ENCODE peak calls at places on chromosomes 7 and 10, in six cellular contexts. J is transverse colon, V is AG10803, A is left ventricle myocardium inferior, L is A549, K is GM12865. Y is an unnamed sample.

GRCh38 chr7:2632717-2633537 is 1.1 kb downstream of the TTYH3 start:
- DNase-seq in J (peak; percentile 65), V (peak; percentile 64), A (peak; percentile 63), L (peak; percentile 63), K (peak; percentile 33), Y (peak; percentile 65)

GRCh38 chr7:51263631-51264484 is 52.8 kb downstream of the COBL start:
- DNase-seq in J (peak; percentile 72), V (no peak), A (no peak), L (no peak), K (no peak), Y (no peak)

GRCh38 chr7:25260862-25261454 is 32.7 kb upstream of the NPVF start:
- DNase-seq in J (no peak), V (peak; percentile 64), A (no peak), L (no peak), K (peak; percentile 10), Y (peak; percentile 67)

GRCh38 chr7:155861480-155861868 is 49.2 kb upstream of the SHH start:
- DNase-seq in J (no peak), V (no peak), A (no peak), L (peak; percentile 42), K (no peak), Y (no peak)

GRCh38 chr10:110461530-110461929 is 36.2 kb upstream of the DUSP5 start:
- DNase-seq in J (no peak), V (no peak), A (no peak), L (no peak), K (no peak), Y (no peak)

GRCh38 chr10:103833731-103834365 is 21.5 kb downstream of the SH3PXD2A start:
- DNase-seq in J (peak; percentile 78), V (peak; percentile 45), A (peak; percentile 67), L (peak; percentile 76), K (no peak), Y (peak; percentile 86)

GRCh38 chr10:114649217-114649906 is 8.7 kb downstream of the ABLIM1 start:
- DNase-seq in J (no peak), V (no peak), A (no peak), L (no peak), K (no peak), Y (no peak)

GRCh38 chr7:116525298-116525912 is 569 bp downstream of the CAV1 start:
- DNase-seq in J (peak; percentile 43), V (no peak), A (peak; percentile 63), L (peak; percentile 45), K (peak; percentile 56), Y (peak; percentile 37)

GRCh38 chr10:8048281-8049008 is 6.0 kb upstream of the GATA3 start:
- DNase-seq in J (no peak), V (no peak), A (no peak), L (no peak), K (peak; percentile 53), Y (no peak)

GRCh38 chr7:12357508-12357907 is 46.2 kb downstream of the VWDE start:
- DNase-seq in J (no peak), V (no peak), A (no peak), L (no peak), K (peak; percentile 48), Y (no peak)

GRCh38 chr10:104327745-104328635 is 10.3 kb downstream of the ITPRIP start:
- DNase-seq in J (no peak), V (peak; percentile 81), A (no peak), L (peak; percentile 35), K (no peak), Y (peak; percentile 80)

GRCh38 chr7:71712653-71713180 is 580.8 kb downstream of the GALNT17 start:
- DNase-seq in J (no peak), V (no peak), A (no peak), L (no peak), K (no peak), Y (no peak)

GRCh38 chr10:21699575-21699974 is 165.5 kb downstream of the MLLT10 start:
- DNase-seq in J (no peak), V (no peak), A (no peak), L (no peak), K (no peak), Y (no peak)

GRCh38 chr10:84310470-84310869 is 17.9 kb upstream of the CCSER2 start:
- DNase-seq in J (no peak), V (no peak), A (no peak), L (peak; percentile 33), K (no peak), Y (peak; percentile 18)

GRCh38 chr10:102001435-102002068 is 54.4 kb downstream of the ARMH3 start:
- DNase-seq in J (no peak), V (no peak), A (no peak), L (no peak), K (peak; percentile 88), Y (no peak)

GRCh38 chr10:124029559-124029958 is 63.8 kb downstream of the CHST15 start:
- DNase-seq in J (no peak), V (no peak), A (no peak), L (no peak), K (no peak), Y (no peak)

GRCh38 chr7:151756866-151757265 is 120.0 kb downstream of the PRKAG2 start:
- DNase-seq in J (no peak), V (no peak), A (no peak), L (no peak), K (no peak), Y (no peak)

GRCh38 chr7:151754688-151755130 is 122.2 kb downstream of the PRKAG2 start:
- DNase-seq in J (no peak), V (no peak), A (no peak), L (no peak), K (no peak), Y (no peak)

GRCh38 chr7:151757274-151757673 is 119.6 kb downstream of the PRKAG2 start:
- DNase-seq in J (no peak), V (peak; percentile 74), A (no peak), L (no peak), K (no peak), Y (no peak)

GRCh38 chr7:151755131-151755787 is 121.7 kb downstream of the PRKAG2 start:
- DNase-seq in J (peak; percentile 37), V (peak; percentile 88), A (peak; percentile 43), L (no peak), K (no peak), Y (peak; percentile 23)

DNA sequence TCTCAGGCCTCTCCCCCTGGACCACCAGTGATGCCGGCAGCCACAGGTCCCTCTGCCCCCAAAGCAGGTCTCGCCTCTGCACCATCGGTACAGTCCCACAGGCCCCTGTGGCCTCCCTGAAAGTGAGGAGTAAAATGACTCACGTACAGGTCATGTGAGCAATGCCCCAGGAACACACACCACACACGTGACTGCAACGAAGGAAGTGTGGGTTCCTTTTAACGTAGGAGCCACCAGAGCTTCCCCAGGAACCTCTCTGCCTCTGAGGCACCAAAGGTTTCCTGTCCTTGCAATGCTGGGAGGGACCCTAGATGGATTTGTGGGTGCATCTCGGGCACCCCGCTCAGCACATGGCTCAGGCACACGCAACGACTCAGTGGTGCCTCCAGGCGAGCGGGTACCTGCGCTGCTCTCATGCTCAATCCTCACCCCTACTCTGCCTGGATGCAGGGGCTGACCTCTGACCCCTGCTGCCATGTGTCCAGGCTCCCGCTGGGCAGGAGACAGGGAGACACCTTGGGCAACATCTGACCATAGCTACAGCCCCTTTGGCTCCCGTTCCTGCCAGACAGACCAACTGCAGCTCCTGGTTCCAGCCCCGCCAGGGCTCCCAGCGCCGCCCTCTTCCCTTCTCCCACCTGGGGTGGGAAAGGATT is 120.7 kb downstream of the PRKAG2 start:
- DNase-seq in J (peak; percentile 20), V (peak; percentile 29), A (no peak), L (no peak), K (peak; percentile 32), Y (peak; percentile 64)
- H3K4me3 ChIP-seq in J (no peak overlapping the region), V (no peak overlapping the region), A (no peak overlapping the region), L (no peak overlapping the region), K (no peak overlapping the region), Y (no peak overlapping the region)

DNA sequence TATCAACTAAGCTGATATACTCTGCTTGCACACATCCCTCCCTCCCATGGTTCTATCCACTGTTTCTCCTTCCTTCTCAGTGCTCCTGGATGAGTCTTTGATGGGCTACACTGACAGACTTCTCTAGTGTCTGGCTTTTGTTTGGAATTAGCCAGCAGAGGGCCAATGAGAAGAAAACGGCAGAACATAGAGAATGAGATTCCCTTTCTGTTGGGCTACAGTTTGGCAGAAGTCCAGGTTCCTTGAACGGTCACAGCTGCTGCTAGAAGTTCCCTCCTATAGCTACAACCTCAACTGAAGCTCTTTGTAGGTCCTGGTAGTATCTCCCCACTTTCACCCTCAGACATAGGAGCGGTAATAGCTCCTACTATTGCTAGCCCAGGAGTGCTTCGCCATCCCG is 251.1 kb upstream of the LRRN3 start:
- DNase-seq in J (no peak), V (peak; percentile 4), A (peak; percentile 21), L (peak; percentile 32), K (no peak), Y (peak; percentile 74)
- TF ChIP-seq CTCF in J (no peak), V (no peak), A (peak; percentile 32), L (no peak), K (no peak), Y (peak; percentile 27)

GRCh38 chr7:148962823-148963582 is 65.3 kb downstream of the PDIA4 start:
- DNase-seq in J (peak; percentile 73), V (peak; percentile 73), A (peak; percentile 62), L (peak; percentile 72), K (peak; percentile 74), Y (peak; percentile 84)

GRCh38 chr7:148963583-148964509 is 64.5 kb downstream of the PDIA4 start:
- DNase-seq in J (peak; percentile 37), V (no peak), A (no peak), L (peak; percentile 63), K (no peak), Y (peak; percentile 18)

GRCh38 chr7:148962515-148962822 is 65.8 kb downstream of the PDIA4 start:
- DNase-seq in J (no peak), V (no peak), A (no peak), L (no peak), K (no peak), Y (no peak)

GRCh38 chr7:148967032-148967372 is 61.3 kb downstream of the PDIA4 start:
- DNase-seq in J (no peak), V (no peak), A (no peak), L (no peak), K (no peak), Y (no peak)

GRCh38 chr7:148964510-148965267 is 63.6 kb downstream of the PDIA4 start:
- DNase-seq in J (no peak), V (no peak), A (no peak), L (peak; percentile 60), K (no peak), Y (no peak)
- H3K4me3 ChIP-seq in J (peak overlapping the region; percentile 62), V (peak overlapping the region; percentile 62), A (peak overlapping the region; percentile 75), L (peak overlapping the region; percentile 54), K (no peak overlapping the region), Y (no peak overlapping the region)

GRCh38 chr10:48691812-48692528 is 7.3 kb downstream of the WDFY4 start:
- DNase-seq in J (no peak), V (no peak), A (no peak), L (no peak), K (no peak), Y (no peak)

GRCh38 chr10:48690791-48691660 is 6.4 kb downstream of the WDFY4 start:
- DNase-seq in J (no peak), V (no peak), A (no peak), L (no peak), K (no peak), Y (no peak)

GRCh38 chr10:48693206-48693605 is 8.5 kb downstream of the WDFY4 start:
- DNase-seq in J (no peak), V (no peak), A (no peak), L (no peak), K (no peak), Y (no peak)

GRCh38 chr10:48694371-48695030 is 9.8 kb downstream of the WDFY4 start:
- DNase-seq in J (no peak), V (no peak), A (no peak), L (no peak), K (no peak), Y (no peak)

DNA sequence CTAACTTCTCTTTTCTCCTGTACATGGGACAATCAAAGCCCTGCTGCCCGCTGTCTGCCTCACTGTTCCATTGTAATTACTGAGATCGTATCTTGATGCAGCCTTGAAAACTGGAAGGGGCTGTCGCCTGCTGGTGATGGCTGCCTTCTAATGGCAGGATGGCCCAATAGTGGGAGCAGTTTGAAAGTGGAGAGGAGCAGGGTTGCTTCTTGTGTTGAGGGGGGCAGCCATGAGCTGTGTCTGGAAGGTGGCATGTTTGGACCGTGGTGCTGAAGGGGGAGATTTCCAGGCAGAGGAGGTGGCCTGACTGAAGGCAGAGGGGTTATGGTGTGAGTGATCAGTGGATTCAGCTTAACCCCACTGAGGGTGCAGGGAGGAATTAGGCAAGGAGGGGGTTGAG is 8.1 kb downstream of the WDFY4 start:
- DNase-seq in J (no peak), V (no peak), A (no peak), L (no peak), K (no peak), Y (no peak)
- TF ChIP-seq CTCF in J (no peak), V (no peak), A (no peak), L (no peak), K (no peak), Y (no peak)

Y was measured in cardiac fibroblast.